ENCODE peak calls at places on chromosomes 5 and 9, in four cellular contexts. One of them, this sample, is unnamed. For H3K9me3, the result is how much of the 10 kb centered on the place peaks cover.

GRCh38 chr5:40842351-40842750 is 1.2 kb downstream of the CARD6 start:
- DNase-seq in CD8-positive, alpha-beta T cell: no peak
- DNase-seq in naive thymus-derived CD4-positive, alpha-beta T cell: no peak
- DNase-seq in CD4-positive, alpha-beta T cell: no peak
- DNase-seq in this sample: no peak

GRCh38 chr5:124289641-124290201 is 456.7 kb downstream of the ZNF608 start:
- DNase-seq in CD8-positive, alpha-beta T cell: no peak
- DNase-seq in CD4-positive, alpha-beta T cell: no peak
- DNase-seq in naive thymus-derived CD4-positive, alpha-beta T cell: no peak
- DNase-seq in this sample: no peak

GRCh38 chr9:16246785-16247184 is 623.7 kb downstream of the BNC2 start:
- DNase-seq in CD8-positive, alpha-beta T cell: no peak
- DNase-seq in CD4-positive, alpha-beta T cell: no peak
- DNase-seq in naive thymus-derived CD4-positive, alpha-beta T cell: no peak
- DNase-seq in this sample: no peak

GRCh38 chr5:112681481-112681908 is 56.2 kb upstream of the APC start:
- DNase-seq in CD8-positive, alpha-beta T cell: no peak
- DNase-seq in naive thymus-derived CD4-positive, alpha-beta T cell: no peak
- DNase-seq in CD4-positive, alpha-beta T cell: no peak
- DNase-seq in this sample: no peak

GRCh38 chr9:132531187-132531586 is 51.2 kb upstream of the BARHL1 start:
- DNase-seq in CD4-positive, alpha-beta T cell: no peak
- DNase-seq in naive thymus-derived CD4-positive, alpha-beta T cell: no peak
- DNase-seq in CD8-positive, alpha-beta T cell: no peak
- DNase-seq in this sample: no peak

GRCh38 chr5:177440211-177440989 is 6.2 kb upstream of the PRR7 start:
- DNase-seq in CD8-positive, alpha-beta T cell: peak
- DNase-seq in naive thymus-derived CD4-positive, alpha-beta T cell: no peak
- DNase-seq in CD4-positive, alpha-beta T cell: peak
- DNase-seq in this sample: peak

GRCh38 chr5:55063220-55063863 is 39.1 kb upstream of the GZMA start:
- DNase-seq in CD8-positive, alpha-beta T cell: no peak
- DNase-seq in CD4-positive, alpha-beta T cell: no peak
- DNase-seq in naive thymus-derived CD4-positive, alpha-beta T cell: no peak
- DNase-seq in this sample: no peak

GRCh38 chr5:15646351-15646750 is 146.4 kb downstream of the FBXL7 start:
- DNase-seq in naive thymus-derived CD4-positive, alpha-beta T cell: no peak
- DNase-seq in CD4-positive, alpha-beta T cell: no peak
- DNase-seq in CD8-positive, alpha-beta T cell: no peak
- DNase-seq in this sample: no peak

GRCh38 chr5:72937517-72938061 is 18.3 kb upstream of the FCHO2 start:
- DNase-seq in naive thymus-derived CD4-positive, alpha-beta T cell: no peak
- DNase-seq in CD8-positive, alpha-beta T cell: no peak
- DNase-seq in CD4-positive, alpha-beta T cell: no peak
- DNase-seq in this sample: no peak

GRCh38 chr5:69484891-69485290 is 7.7 kb upstream of the OCLN start:
- DNase-seq in CD8-positive, alpha-beta T cell: no peak
- DNase-seq in CD4-positive, alpha-beta T cell: no peak
- DNase-seq in naive thymus-derived CD4-positive, alpha-beta T cell: no peak
- DNase-seq in this sample: no peak

GRCh38 chr5:65157906-65158603 is 323.7 kb downstream of the ADAMTS6 start:
- DNase-seq in CD4-positive, alpha-beta T cell: no peak
- DNase-seq in CD8-positive, alpha-beta T cell: no peak
- DNase-seq in naive thymus-derived CD4-positive, alpha-beta T cell: no peak
- DNase-seq in this sample: no peak

GRCh38 chr5:40991168-40991980 is 79.8 kb downstream of the MROH2B start:
- DNase-seq in CD4-positive, alpha-beta T cell: no peak
- DNase-seq in naive thymus-derived CD4-positive, alpha-beta T cell: no peak
- DNase-seq in CD8-positive, alpha-beta T cell: no peak
- DNase-seq in this sample: no peak

GRCh38 chr9:73434826-73435225 is 283.2 kb downstream of the ANXA1 start:
- DNase-seq in CD8-positive, alpha-beta T cell: no peak
- DNase-seq in naive thymus-derived CD4-positive, alpha-beta T cell: no peak
- DNase-seq in CD4-positive, alpha-beta T cell: no peak
- DNase-seq in this sample: no peak

GRCh38 chr9:127730799-127731410 is 4.2 kb downstream of the TOR2A start:
- DNase-seq in CD4-positive, alpha-beta T cell: no peak
- DNase-seq in CD8-positive, alpha-beta T cell: no peak
- DNase-seq in naive thymus-derived CD4-positive, alpha-beta T cell: no peak
- DNase-seq in this sample: no peak

GRCh38 chr5:167716376-167716775 is 575.1 kb upstream of the WWC1 start:
- DNase-seq in CD4-positive, alpha-beta T cell: no peak
- DNase-seq in naive thymus-derived CD4-positive, alpha-beta T cell: no peak
- DNase-seq in CD8-positive, alpha-beta T cell: no peak
- DNase-seq in this sample: no peak

GRCh38 chr5:69231851-69232250 is 2.8 kb upstream of the CDK7 start:
- DNase-seq in CD8-positive, alpha-beta T cell: no peak
- DNase-seq in naive thymus-derived CD4-positive, alpha-beta T cell: no peak
- DNase-seq in CD4-positive, alpha-beta T cell: no peak
- DNase-seq in this sample: no peak

GRCh38 chr9:16728128-16728505 is 142.4 kb downstream of the BNC2 start:
- DNase-seq in naive thymus-derived CD4-positive, alpha-beta T cell: no peak
- DNase-seq in CD4-positive, alpha-beta T cell: no peak
- DNase-seq in CD8-positive, alpha-beta T cell: no peak
- DNase-seq in this sample: no peak

GRCh38 chr5:147439253-147439652 is 70.6 kb downstream of the DPYSL3 start:
- DNase-seq in naive thymus-derived CD4-positive, alpha-beta T cell: no peak
- DNase-seq in CD8-positive, alpha-beta T cell: no peak
- DNase-seq in CD4-positive, alpha-beta T cell: no peak
- DNase-seq in this sample: no peak

GRCh38 chr5:155050384-155051019 is 36.9 kb downstream of the KIF4B start:
- DNase-seq in CD8-positive, alpha-beta T cell: no peak
- DNase-seq in CD4-positive, alpha-beta T cell: no peak
- DNase-seq in naive thymus-derived CD4-positive, alpha-beta T cell: no peak
- DNase-seq in this sample: no peak

GRCh38 chr5:132854301-132854700 is 12.0 kb downstream of the GDF9 start:
- DNase-seq in CD8-positive, alpha-beta T cell: no peak
- DNase-seq in CD4-positive, alpha-beta T cell: no peak
- DNase-seq in naive thymus-derived CD4-positive, alpha-beta T cell: no peak
- DNase-seq in this sample: no peak

GRCh38 chr5:133390416-133391155 is 221.8 kb downstream of the FSTL4 start:
- DNase-seq in CD4-positive, alpha-beta T cell: no peak
- DNase-seq in CD8-positive, alpha-beta T cell: no peak
- DNase-seq in naive thymus-derived CD4-positive, alpha-beta T cell: no peak
- DNase-seq in this sample: no peak

GRCh38 chr5:124236366-124237231 is 509.8 kb downstream of the ZNF608 start:
- DNase-seq in naive thymus-derived CD4-positive, alpha-beta T cell: no peak
- DNase-seq in CD8-positive, alpha-beta T cell: no peak
- DNase-seq in CD4-positive, alpha-beta T cell: no peak
- DNase-seq in this sample: no peak

GRCh38 chr5:90878081-90878480 is 319.5 kb downstream of the ADGRV1 start:
- DNase-seq in CD8-positive, alpha-beta T cell: no peak
- DNase-seq in naive thymus-derived CD4-positive, alpha-beta T cell: no peak
- DNase-seq in CD4-positive, alpha-beta T cell: no peak
- DNase-seq in this sample: no peak

GRCh38 chr5:98066910-98067309 is 706.6 kb upstream of the RGMB start:
- DNase-seq in CD4-positive, alpha-beta T cell: no peak
- DNase-seq in naive thymus-derived CD4-positive, alpha-beta T cell: no peak
- DNase-seq in CD8-positive, alpha-beta T cell: no peak
- DNase-seq in this sample: no peak

GRCh38 chr5:72387985-72388384 is 67.8 kb downstream of the PTCD2 start:
- DNase-seq in naive thymus-derived CD4-positive, alpha-beta T cell: no peak
- DNase-seq in CD8-positive, alpha-beta T cell: no peak
- DNase-seq in CD4-positive, alpha-beta T cell: no peak
- DNase-seq in this sample: no peak

GRCh38 chr9:77808750-77809079 is 160.6 kb upstream of the GNA14 start:
- DNase-seq in naive thymus-derived CD4-positive, alpha-beta T cell: no peak
- DNase-seq in CD4-positive, alpha-beta T cell: no peak
- DNase-seq in CD8-positive, alpha-beta T cell: no peak
- DNase-seq in this sample: no peak

GRCh38 chr5:141393267-141393666 is 834 bp downstream of the PCDHGA8 start:
- DNase-seq in naive thymus-derived CD4-positive, alpha-beta T cell: no peak
- DNase-seq in CD8-positive, alpha-beta T cell: no peak
- DNase-seq in CD4-positive, alpha-beta T cell: no peak
- DNase-seq in this sample: no peak
- H3K9me3 ChIP-seq in naive thymus-derived CD4-positive, alpha-beta T cell: under half
- H3K9me3 ChIP-seq in CD8-positive, alpha-beta T cell: under half
- H3K9me3 ChIP-seq in CD4-positive, alpha-beta T cell: under half
- H3K9me3 ChIP-seq in this sample: under half

GRCh38 chr9:135919318-135919717 is 12.0 kb upstream of the CAMSAP1 start:
- DNase-seq in CD8-positive, alpha-beta T cell: no peak
- DNase-seq in naive thymus-derived CD4-positive, alpha-beta T cell: no peak
- DNase-seq in CD4-positive, alpha-beta T cell: peak
- DNase-seq in this sample: no peak

GRCh38 chr9:135910757-135911156 is 3.4 kb upstream of the CAMSAP1 start:
- DNase-seq in CD8-positive, alpha-beta T cell: no peak
- DNase-seq in naive thymus-derived CD4-positive, alpha-beta T cell: no peak
- DNase-seq in CD4-positive, alpha-beta T cell: peak
- DNase-seq in this sample: no peak

GRCh38 chr9:135910197-135910596 is 2.9 kb upstream of the CAMSAP1 start:
- DNase-seq in CD4-positive, alpha-beta T cell: no peak
- DNase-seq in CD8-positive, alpha-beta T cell: no peak
- DNase-seq in naive thymus-derived CD4-positive, alpha-beta T cell: no peak
- DNase-seq in this sample: no peak

GRCh38 chr9:135916998-135917397 is 9.7 kb upstream of the CAMSAP1 start:
- DNase-seq in naive thymus-derived CD4-positive, alpha-beta T cell: no peak
- DNase-seq in CD8-positive, alpha-beta T cell: no peak
- DNase-seq in CD4-positive, alpha-beta T cell: no peak
- DNase-seq in this sample: no peak

DNA sequence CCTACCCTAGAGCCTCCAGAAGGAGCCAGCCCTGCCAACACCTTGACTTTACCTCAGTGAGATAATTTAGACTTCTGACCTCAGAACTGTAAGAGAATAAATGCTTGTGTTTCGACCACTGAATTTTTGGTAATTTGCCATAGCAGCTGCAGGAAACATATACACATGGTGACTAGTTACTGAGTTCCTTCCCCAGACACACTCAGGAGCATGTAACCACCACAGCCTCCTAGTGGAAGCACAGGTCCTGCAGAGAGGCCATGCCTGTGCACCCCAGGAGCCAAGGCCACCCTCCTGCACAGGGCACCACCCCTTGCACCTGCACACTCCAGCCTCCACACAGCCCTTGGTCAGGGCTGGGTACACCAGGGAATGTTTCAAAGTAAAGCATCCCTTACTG is 7.6 kb upstream of the CAMSAP1 start:
- DNase-seq in CD4-positive, alpha-beta T cell: peak
- DNase-seq in naive thymus-derived CD4-positive, alpha-beta T cell: no peak
- DNase-seq in CD8-positive, alpha-beta T cell: no peak
- DNase-seq in this sample: no peak
- H3K9me3 ChIP-seq in CD4-positive, alpha-beta T cell: half or more
- H3K9me3 ChIP-seq in naive thymus-derived CD4-positive, alpha-beta T cell: under half
- H3K9me3 ChIP-seq in CD8-positive, alpha-beta T cell: under half
- H3K9me3 ChIP-seq in this sample: under half

GRCh38 chr9:65405253-65405652 is 120.2 kb upstream of the FOXD4L5 start:
- DNase-seq in CD8-positive, alpha-beta T cell: no peak
- DNase-seq in CD4-positive, alpha-beta T cell: no peak
- DNase-seq in naive thymus-derived CD4-positive, alpha-beta T cell: no peak
- DNase-seq in this sample: no peak
- H3K9me3 ChIP-seq in CD8-positive, alpha-beta T cell: under half
- H3K9me3 ChIP-seq in CD4-positive, alpha-beta T cell: under half
- H3K9me3 ChIP-seq in naive thymus-derived CD4-positive, alpha-beta T cell: under half
- H3K9me3 ChIP-seq in this sample: under half

DNA sequence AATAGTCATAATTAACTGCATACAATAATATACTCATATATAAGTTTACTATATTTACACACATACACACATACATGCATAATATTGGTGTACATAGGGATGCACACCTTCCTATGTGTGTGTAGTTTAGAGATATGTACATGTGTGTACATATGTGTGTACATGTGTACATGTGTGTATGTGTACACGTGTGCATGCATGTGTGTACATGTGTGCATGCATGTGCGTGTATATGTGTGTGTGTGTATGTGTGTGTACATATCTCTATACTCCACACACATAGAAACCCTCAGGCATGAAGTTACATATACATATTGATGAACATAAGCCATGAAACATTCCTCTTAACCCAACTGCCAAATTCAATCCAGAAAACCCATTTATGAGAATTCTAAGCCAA is 547.8 kb downstream of the TLR4 start:
- DNase-seq in CD8-positive, alpha-beta T cell: no peak
- DNase-seq in naive thymus-derived CD4-positive, alpha-beta T cell: no peak
- DNase-seq in CD4-positive, alpha-beta T cell: no peak
- DNase-seq in this sample: no peak
- H3K9me3 ChIP-seq in CD8-positive, alpha-beta T cell: under half
- H3K9me3 ChIP-seq in naive thymus-derived CD4-positive, alpha-beta T cell: under half
- H3K9me3 ChIP-seq in CD4-positive, alpha-beta T cell: under half
- H3K9me3 ChIP-seq in this sample: under half

GRCh38 chr5:150931368-150931965 is 26.7 kb upstream of the ZNF300 start:
- DNase-seq in CD4-positive, alpha-beta T cell: no peak
- DNase-seq in naive thymus-derived CD4-positive, alpha-beta T cell: no peak
- DNase-seq in CD8-positive, alpha-beta T cell: no peak
- DNase-seq in this sample: no peak
- H3K9me3 ChIP-seq in CD4-positive, alpha-beta T cell: half or more
- H3K9me3 ChIP-seq in naive thymus-derived CD4-positive, alpha-beta T cell: under half
- H3K9me3 ChIP-seq in CD8-positive, alpha-beta T cell: under half
- H3K9me3 ChIP-seq in this sample: under half

GRCh38 chr9:137358126-137358525 is 56.1 kb upstream of the NRARP start:
- DNase-seq in CD4-positive, alpha-beta T cell: no peak
- DNase-seq in CD8-positive, alpha-beta T cell: no peak
- DNase-seq in naive thymus-derived CD4-positive, alpha-beta T cell: no peak
- DNase-seq in this sample: no peak
- H3K9me3 ChIP-seq in CD4-positive, alpha-beta T cell: under half
- H3K9me3 ChIP-seq in CD8-positive, alpha-beta T cell: under half
- H3K9me3 ChIP-seq in naive thymus-derived CD4-positive, alpha-beta T cell: under half
- H3K9me3 ChIP-seq in this sample: under half

This sample was measured in T-helper 17 cell.